ENCODE peak calls at places on chromosomes 7 and 10, in eight cellular contexts. F is AG04449; M is NCI-H1694; L is non-pigmented ciliary epithelial cell; P is T-helper 2 cell treated with Interferon-gamma antibody and Interleukin-4, amounts not matched to agents 5 μg/mL and 100 μg/mL, for 36 hours; Z is amygdala; Q is neural crest cell; S is amniotic epithelial cell. X is an unnamed sample.
A peak's percentile ranks its signal among the peaks of the same experiment; 100 is the strongest.

GRCh38 chr10:23047201-23048050 is 48.0 kb upstream of the MSRB2 start:
- DNase-seq in L (no peak), Z (no peak), P (no peak), F (no peak), S (peak; percentile 4), M (no peak), Q (no peak), X (no peak)

GRCh38 chr7:22718200-22718711 is 8.7 kb upstream of the IL6 start:
- DNase-seq in P (no peak), Q (no peak), F (peak; percentile 72), Z (no peak), S (peak; percentile 56), L (peak; percentile 81), M (no peak), X (no peak)

GRCh38 chr10:132575320-132576201 is 38.0 kb downstream of the INPP5A start:
- DNase-seq in L (peak; percentile 38), M (no peak), Q (no peak), F (peak; percentile 57), Z (no peak), S (peak; percentile 67), P (peak; percentile 56), X (no peak)

GRCh38 chr10:28722065-28722803 is 44.9 kb downstream of the BAMBI start:
- DNase-seq in S (no peak), F (no peak), L (no peak), M (no peak), Z (peak; percentile 24), P (no peak), Q (peak; percentile 21), X (peak; percentile 46)

GRCh38 chr7:108146070-108146842 is 16.1 kb upstream of the LAMB4 start:
- DNase-seq in P (peak; percentile 36), L (peak; percentile 69), Q (peak; percentile 67), M (peak; percentile 81), F (peak; percentile 42), Z (peak; percentile 49), S (peak; percentile 76), X (peak; percentile 36)

GRCh38 chr7:4479367-4480039 is 202.6 kb upstream of the FOXK1 start:
- DNase-seq in Z (no peak), M (peak; percentile 67), F (no peak), Q (peak; percentile 36), P (no peak), L (peak; percentile 26), S (peak; percentile 49), X (no peak)

GRCh38 chr10:13949844-13950542 is 363.2 kb downstream of the PRPF18 start:
- DNase-seq in F (peak; percentile 89), P (no peak), L (peak; percentile 73), M (no peak), Q (no peak), Z (no peak), S (peak; percentile 77), X (no peak)

GRCh38 chr7:151276651-151277590 is 28.4 kb upstream of the SMARCD3 start:
- DNase-seq in M (peak; percentile 18), P (peak; percentile 68), F (no peak), Z (peak; percentile 52), L (no peak), S (peak; percentile 65), Q (peak; percentile 52), X (no peak)

GRCh38 chr10:31706921-31707571 is 221.6 kb downstream of the ARHGAP12 start:
- DNase-seq in L (no peak), Z (peak; percentile 51), M (no peak), P (no peak), S (no peak), F (no peak), Q (peak; percentile 31), X (no peak)

GRCh38 chr10:28426392-28427159 is 106.3 kb upstream of the WAC start:
- DNase-seq in L (no peak), F (no peak), P (no peak), Z (no peak), S (no peak), Q (no peak), M (no peak), X (no peak)

GRCh38 chr10:75512534-75512933 is 81.1 kb downstream of the LRMDA start:
- DNase-seq in Z (no peak), P (no peak), S (peak; percentile 55), L (no peak), M (peak; percentile 43), Q (no peak), F (no peak), X (no peak)

GRCh38 chr10:69088801-69089501 is 1.0 kb downstream of the SRGN start:
- DNase-seq in Z (no peak), M (no peak), P (peak; percentile 66), S (peak; percentile 53), L (peak; percentile 66), F (no peak), Q (no peak), X (no peak)

GRCh38 chr10:63164045-63164722 is 31.1 kb downstream of the NRBF2 start:
- DNase-seq in Q (no peak), M (no peak), F (no peak), Z (no peak), L (no peak), P (no peak), S (no peak), X (no peak)

GRCh38 chr7:46567858-46568257 is 646.8 kb upstream of the IGFBP3 start:
- DNase-seq in L (no peak), Z (no peak), S (no peak), P (no peak), F (no peak), Q (no peak), M (no peak), X (no peak)